ENCODE peak calls at places on chromosomes 13 and 19, in seven cellular contexts. P, G, O, I, S, N and J are unnamed samples.

GRCh38 chr19:57903298-57904174 is 12.9 kb downstream of the ZNF417 start:
- DNase-seq in P (no peak), S (no peak), G (peak; percentile 13), O (no peak), N (no peak), I (no peak), J (no peak)

GRCh38 chr19:45922281-45922680 is 7.7 kb upstream of the NANOS2 start:
- DNase-seq in P (no peak), N (peak; percentile 84), G (peak; percentile 66), S (no peak), I (no peak), O (no peak), J (no peak)

GRCh38 chr19:1144741-1145140 is 29.3 kb downstream of the SBNO2 start:
- DNase-seq in I (no peak), G (no peak), N (no peak), P (no peak), S (no peak), O (no peak), J (no peak)

GRCh38 chr19:23415561-23416191 is 20.4 kb upstream of the ZNF91 start:
- DNase-seq in G (no peak), I (no peak), P (peak; percentile 61), N (peak; percentile 95), O (peak; percentile 72), S (no peak), J (peak; percentile 74)

GRCh38 chr13:43293008-43293407 is 269.6 kb downstream of the DNAJC15 start:
- DNase-seq in O (no peak), S (no peak), I (no peak), P (no peak), G (no peak), N (no peak), J (no peak)

GRCh38 chr19:34468400-34468799 is 13.2 kb upstream of the WTIP start:
- DNase-seq in O (no peak), S (no peak), P (no peak), G (no peak), N (no peak), I (no peak), J (no peak)

GRCh38 chr13:39942177-39942900 is 286.9 kb downstream of the COG6 start:
- DNase-seq in I (no peak), S (no peak), O (no peak), P (no peak), G (no peak), N (no peak), J (no peak)

GRCh38 chr19:49564616-49565045 is 15.7 kb downstream of the NOSIP start:
- DNase-seq in N (no peak), S (no peak), O (no peak), G (no peak), I (no peak), P (no peak), J (no peak)

GRCh38 chr13:77219401-77219800 is 107.5 kb downstream of the MYCBP2 start:
- DNase-seq in P (no peak), G (no peak), N (no peak), S (no peak), O (no peak), I (no peak), J (no peak)

GRCh38 chr19:15195987-15196682 is 4.7 kb downstream of the NOTCH3 start:
- DNase-seq in S (peak; percentile 85), I (no peak), P (no peak), G (no peak), O (peak; percentile 49), N (peak; percentile 95), J (peak; percentile 91)

GRCh38 chr19:49741210-49741844 is 21.8 kb downstream of the TSKS start:
- DNase-seq in S (no peak), I (no peak), G (no peak), N (no peak), O (no peak), P (no peak), J (no peak)

DNA sequence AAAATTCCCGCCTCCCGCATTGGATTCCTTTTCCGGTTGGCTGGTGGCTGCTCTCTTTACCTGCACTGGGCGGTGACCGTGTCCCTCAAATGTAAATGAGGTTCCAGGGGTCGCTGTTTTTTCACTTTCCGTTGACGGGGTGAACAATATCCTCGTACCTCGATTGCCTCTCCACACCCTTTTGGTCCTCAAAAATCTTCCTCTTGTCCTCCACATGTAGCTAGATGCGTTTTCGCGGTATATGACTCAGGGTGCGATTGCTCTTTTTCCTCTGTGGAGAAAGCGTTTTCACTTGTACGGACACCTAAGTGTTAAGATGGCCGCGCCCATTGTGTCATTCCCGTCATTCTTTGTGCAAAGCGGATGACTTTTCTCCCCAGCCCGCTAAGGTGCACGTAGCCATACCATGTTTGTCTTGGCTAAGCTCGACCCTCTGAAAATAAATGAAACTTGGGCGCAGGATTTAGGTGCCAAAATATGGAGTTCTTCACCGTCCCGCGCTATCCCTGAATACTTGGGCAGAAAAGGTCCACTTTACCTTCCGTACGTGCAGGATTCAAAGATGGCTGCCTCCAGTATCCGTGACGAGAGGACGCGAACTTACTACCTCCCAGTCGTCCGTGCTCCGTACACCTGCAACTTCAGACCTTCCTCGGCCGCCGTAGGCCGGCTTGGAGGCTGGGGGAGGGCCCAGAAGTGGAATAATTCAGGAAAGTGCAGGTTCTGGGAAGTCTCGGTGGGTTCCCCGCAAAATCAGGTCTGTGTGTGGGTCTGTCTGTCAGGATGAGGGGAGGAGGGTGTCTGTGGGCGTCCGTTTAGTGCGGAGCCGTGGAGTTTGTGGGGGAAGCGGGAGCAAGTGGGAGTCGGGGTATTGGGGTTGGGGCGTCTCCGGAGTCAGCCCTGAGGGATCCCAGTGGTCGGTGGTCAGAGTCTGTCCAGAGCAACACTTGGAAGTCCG is at the start of gene ZNF613:
- DNase-seq in O (peak; percentile 76), P (peak; percentile 80), I (peak; percentile 53), G (peak; percentile 67), N (peak; percentile 93), S (peak; percentile 85), J (peak; percentile 86)
- TF ChIP-seq CTCF in O (no peak), P (peak; percentile 53), I (peak; percentile 28), G (no peak), N (peak; percentile 48), S (no peak), J (peak; percentile 51)

GRCh38 chr19:2231621-2232221 is 4.4 kb downstream of the PLEKHJ1 start:
- DNase-seq in N (peak; percentile 53), P (peak; percentile 27), G (no peak), S (no peak), I (no peak), O (no peak), J (no peak)

GRCh38 chr19:2233601-2234280 is 2.4 kb downstream of the PLEKHJ1 start:
- DNase-seq in N (no peak), G (no peak), O (no peak), P (no peak), I (no peak), S (no peak), J (no peak)

GRCh38 chr19:2230807-2231533 is 5.2 kb downstream of the PLEKHJ1 start:
- DNase-seq in N (no peak), O (no peak), P (no peak), I (no peak), S (no peak), G (no peak), J (no peak)

GRCh38 chr19:2230029-2230531 is 6.0 kb downstream of the PLEKHJ1 start:
- DNase-seq in O (no peak), I (no peak), S (no peak), G (no peak), P (no peak), N (no peak), J (no peak)

GRCh38 chr19:2232286-2233151 is 3.6 kb downstream of the PLEKHJ1 start:
- DNase-seq in O (no peak), I (no peak), S (no peak), G (no peak), N (no peak), P (no peak), J (no peak)
- TF ChIP-seq CTCF in O (no peak), I (no peak), S (no peak), G (no peak), N (no peak), P (no peak), J (no peak)

DNA sequence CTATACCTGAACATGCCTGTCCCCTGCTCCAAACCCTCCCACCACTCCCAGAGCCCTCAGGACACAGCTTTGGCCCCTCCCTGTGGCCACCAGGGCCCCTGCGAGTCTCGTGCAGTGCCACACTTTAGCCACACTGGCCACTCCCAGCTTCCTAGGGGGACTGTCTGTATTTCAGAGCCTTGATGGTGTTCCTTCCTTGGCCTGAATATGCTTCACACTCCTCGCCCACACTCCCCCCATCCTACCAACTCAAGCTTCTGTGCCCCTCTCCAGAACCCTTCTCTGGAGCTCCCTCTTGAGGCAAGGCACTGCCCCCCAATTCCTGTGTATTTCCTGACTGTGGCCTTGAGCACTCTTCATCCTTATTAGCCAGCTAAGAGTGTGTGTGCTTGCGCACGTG is 80.2 kb downstream of the DPF1 start:
- DNase-seq in O (no peak), P (no peak), G (no peak), I (no peak), N (no peak), S (no peak), J (no peak)
- TF ChIP-seq CTCF in O (no peak), P (peak; percentile 18), G (peak; percentile 51), I (peak; percentile 31), N (peak; percentile 42), S (no peak), J (no peak)

DNA sequence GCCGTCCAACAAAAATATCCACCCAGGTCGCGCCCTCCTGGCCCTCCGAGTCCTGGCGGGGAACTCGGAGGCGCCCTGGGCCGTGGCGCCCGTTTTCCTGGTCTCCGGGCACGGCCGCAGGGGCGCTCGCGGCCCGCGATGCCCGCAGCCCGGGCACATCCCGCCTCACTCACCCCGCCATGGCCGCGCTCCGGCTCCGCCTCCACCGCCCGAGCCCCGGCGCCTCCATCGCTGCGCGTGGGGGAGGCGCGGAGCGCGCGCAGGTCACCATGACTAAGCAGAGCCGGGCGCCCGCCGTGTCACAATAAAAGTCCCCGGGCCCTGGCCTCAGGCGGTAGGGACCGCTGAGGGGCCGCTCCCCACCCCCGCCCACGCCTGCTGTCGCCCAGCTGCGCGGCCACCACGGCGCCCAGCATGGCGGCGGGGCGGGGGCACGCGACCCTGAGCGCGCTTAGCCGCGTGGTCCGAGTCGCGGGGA is 593 bp downstream of the KEAP1 start:
- DNase-seq in S (peak; percentile 94), N (peak; percentile 86), O (peak; percentile 92), I (no peak), P (peak; percentile 90), G (peak; percentile 71), J (peak; percentile 93)
- TF ChIP-seq CTCF in S (no peak), N (no peak), O (no peak), I (no peak), P (no peak), G (no peak), J (no peak)

GRCh38 chr19:29645911-29646310 is 19.4 kb upstream of the PLEKHF1 start:
- DNase-seq in N (no peak), S (peak; percentile 54), G (no peak), I (no peak), O (no peak), P (no peak), J (no peak)
- TF ChIP-seq CTCF in N (no peak), S (no peak), G (no peak), I (no peak), O (no peak), P (no peak), J (no peak)

DNA sequence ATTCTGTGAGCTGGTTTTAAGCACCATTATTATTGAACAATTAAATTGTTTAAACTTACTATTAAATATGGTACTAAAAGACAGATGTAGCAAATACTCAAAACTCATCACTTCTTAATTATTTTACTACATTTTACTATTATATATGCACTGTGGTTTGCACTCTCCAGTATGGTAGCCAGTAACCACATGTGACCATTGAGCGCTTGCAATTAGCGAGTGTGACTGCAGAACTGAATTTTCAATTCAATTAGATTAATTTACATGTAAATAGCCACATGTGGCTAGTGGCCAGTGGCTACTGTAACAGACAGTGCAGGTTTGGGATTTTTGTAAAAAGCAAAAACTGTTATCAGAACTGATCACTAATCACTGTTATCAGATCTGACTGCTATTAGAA is 208.2 kb upstream of the SOX21 start:
- DNase-seq in N (no peak), P (no peak), G (no peak), S (no peak), O (no peak), I (no peak), J (no peak)
- TF ChIP-seq CTCF in N (no peak), P (no peak), G (no peak), S (no peak), O (no peak), I (no peak), J (no peak)